ENCODE peak calls at places on chromosomes 12 and 14, in seven cellular contexts. J is stomach, H is suprapubic skin, U is sigmoid colon, Y is ovary, S is HepG2, E is body of pancreas. M is an unnamed sample. For H3K4me1, the result is how much of the 10 kb centered on the place peaks cover.

GRCh38 chr14:73237219-73237785 is at the start of gene PAPLN:
- DNase-seq in J (no peak), H (no peak), U (peak), Y (peak), S (no peak), E (peak), M (no peak)

GRCh38 chr12:94725375-94726168 is 75.2 kb upstream of the TMCC3 start:
- DNase-seq in J (peak), H (no peak), U (no peak), Y (no peak), S (peak), E (peak), M (no peak)

GRCh38 chr12:90229771-90230170 is 521.1 kb upstream of the ATP2B1 start:
- DNase-seq in J (no peak), H (no peak), U (no peak), Y (no peak), S (no peak), E (no peak), M (no peak)

GRCh38 chr12:104719700-104720345 is 238.3 kb downstream of the SLC41A2 start:
- DNase-seq in J (no peak), H (no peak), U (no peak), Y (no peak), S (no peak), E (peak), M (no peak)

GRCh38 chr12:63820427-63820826 is 24.1 kb upstream of the SRGAP1 start:
- DNase-seq in J (no peak), H (no peak), U (no peak), Y (no peak), S (no peak), E (no peak), M (no peak)

GRCh38 chr12:1761857-1762256 is 58.5 kb upstream of the LRTM2 start:
- DNase-seq in J (no peak), H (no peak), U (no peak), Y (no peak), S (no peak), E (no peak), M (no peak)

GRCh38 chr12:110270125-110270962 is 10.7 kb upstream of the ATP2A2 start:
- DNase-seq in J (peak), H (no peak), U (peak), Y (peak), S (peak), E (peak), M (peak)

GRCh38 chr14:94971750-94972149 is 185.6 kb downstream of the DICER1 start:
- DNase-seq in J (peak), H (no peak), U (peak), Y (peak), S (no peak), E (peak), M (peak)

GRCh38 chr14:88346048-88346639 is 23.1 kb upstream of the KCNK10 start:
- DNase-seq in J (no peak), H (no peak), U (no peak), Y (no peak), S (peak), E (no peak), M (no peak)

GRCh38 chr12:123559468-123559867 is 24.9 kb upstream of the TMED2 start:
- DNase-seq in J (no peak), H (no peak), U (no peak), Y (no peak), S (no peak), E (no peak), M (no peak)

GRCh38 chr12:110745632-110746284 is 3.1 kb upstream of the PPP1CC start:
- DNase-seq in J (no peak), H (no peak), U (no peak), Y (no peak), S (no peak), E (no peak), M (no peak)

GRCh38 chr14:74799765-74800164 is 36.6 kb downstream of the YLPM1 start:
- DNase-seq in J (no peak), H (no peak), U (no peak), Y (no peak), S (no peak), E (no peak), M (no peak)

GRCh38 chr14:74801396-74801795 is 38.3 kb downstream of the YLPM1 start:
- DNase-seq in J (no peak), H (no peak), U (no peak), Y (no peak), S (no peak), E (no peak), M (no peak)

GRCh38 chr14:74794947-74795346 is 31.8 kb downstream of the YLPM1 start:
- DNase-seq in J (no peak), H (no peak), U (no peak), Y (no peak), S (no peak), E (no peak), M (no peak)

GRCh38 chr14:74804219-74804825 is 41.2 kb downstream of the YLPM1 start:
- DNase-seq in J (no peak), H (no peak), U (no peak), Y (peak), S (peak), E (no peak), M (no peak)

DNA sequence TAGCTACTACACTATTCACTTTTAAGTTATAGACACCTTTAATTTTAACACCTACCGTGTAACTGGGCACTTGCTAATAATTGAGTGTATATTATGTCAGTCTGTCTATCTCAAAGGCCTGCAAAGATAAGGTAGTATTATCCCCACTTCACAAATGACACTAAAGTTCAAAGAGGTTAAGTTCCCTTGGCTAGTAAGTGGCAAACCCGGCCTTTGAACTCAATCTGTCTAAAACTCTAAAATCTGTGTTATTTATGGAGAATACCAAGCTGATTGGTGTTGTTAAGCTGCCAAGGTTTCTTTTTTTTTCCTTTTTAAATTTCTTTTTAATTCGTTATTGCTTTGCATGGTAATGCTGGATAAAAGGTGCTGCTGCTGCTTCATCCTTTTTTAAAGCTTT is 37.7 kb downstream of the YLPM1 start:
- DNase-seq in J (no peak), H (no peak), U (no peak), Y (no peak), S (no peak), E (no peak), M (no peak)
- TF ChIP-seq POLR2A in J (no peak), H (no peak), U (no peak), Y (no peak), S (no peak), E (no peak), M (no peak)

GRCh38 chr12:100758083-100758482 is 36.5 kb upstream of the ANO4 start:
- DNase-seq in J (no peak), H (no peak), U (no peak), Y (no peak), S (no peak), E (no peak), M (no peak)
- H3K4me1 ChIP-seq in J (under half), H (under half), U (under half), Y (under half), S (under half), E (under half), M (under half)

GRCh38 chr12:132137483-132138125 is 6.5 kb downstream of the DDX51 start:
- DNase-seq in J (no peak), H (no peak), U (no peak), Y (no peak), S (no peak), E (no peak), M (no peak)
- TF ChIP-seq POLR2A in J (no peak), H (no peak), U (no peak), Y (no peak), S (no peak), E (no peak), M (no peak)

GRCh38 chr12:47883663-47884195 is 21.1 kb downstream of the VDR start:
- DNase-seq in J (no peak), H (no peak), U (no peak), Y (no peak), S (no peak), E (no peak), M (no peak)

GRCh38 chr12:47885566-47885965 is 19.2 kb downstream of the VDR start:
- DNase-seq in J (no peak), H (no peak), U (no peak), Y (no peak), S (no peak), E (no peak), M (no peak)

GRCh38 chr12:47884501-47884900 is 20.3 kb downstream of the VDR start:
- DNase-seq in J (no peak), H (no peak), U (no peak), Y (no peak), S (no peak), E (no peak), M (no peak)

GRCh38 chr12:47886471-47887240 is 18.1 kb downstream of the VDR start:
- DNase-seq in J (no peak), H (no peak), U (no peak), Y (no peak), S (no peak), E (no peak), M (no peak)

DNA sequence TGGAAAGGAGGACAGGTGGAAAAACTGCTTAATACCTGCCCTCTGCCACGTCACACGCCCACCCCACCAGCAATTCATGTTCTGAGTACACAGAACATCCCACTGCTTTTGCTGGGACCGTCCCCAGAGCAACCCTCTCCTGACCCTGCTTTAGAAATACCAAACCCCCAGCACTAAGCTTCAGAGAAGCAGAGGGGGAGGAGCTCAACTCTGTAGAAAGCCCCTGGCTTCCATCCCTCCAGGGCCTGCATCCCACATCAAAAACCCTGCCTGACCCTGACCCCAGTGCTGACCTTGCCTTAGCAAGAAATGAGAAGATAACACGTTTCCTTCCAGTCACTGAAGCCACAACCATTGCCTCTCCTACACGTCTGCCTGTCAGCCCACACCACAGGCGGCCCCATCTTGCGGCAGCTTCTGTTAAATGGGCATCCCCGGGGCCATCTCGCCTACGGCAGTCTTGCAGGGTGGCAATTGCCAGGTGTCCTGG is 19.7 kb downstream of the VDR start:
- DNase-seq in J (no peak), H (no peak), U (no peak), Y (no peak), S (no peak), E (no peak), M (no peak)
- H3K4me1 ChIP-seq in J (under half), H (half or more), U (under half), Y (under half), S (under half), E (under half), M (under half)

GRCh38 chr12:62604373-62604772 is 137.7 kb downstream of the MON2 start:
- DNase-seq in J (no peak), H (no peak), U (no peak), Y (no peak), S (no peak), E (no peak), M (no peak)

GRCh38 chr12:62604856-62605255 is 138.2 kb downstream of the MON2 start:
- DNase-seq in J (no peak), H (no peak), U (no peak), Y (no peak), S (no peak), E (no peak), M (no peak)

GRCh38 chr12:62605972-62606371 is 139.3 kb downstream of the MON2 start:
- DNase-seq in J (no peak), H (no peak), U (no peak), Y (no peak), S (no peak), E (no peak), M (no peak)

GRCh38 chr12:62603811-62604098 is 137.1 kb downstream of the MON2 start:
- DNase-seq in J (no peak), H (no peak), U (no peak), Y (no peak), S (no peak), E (no peak), M (no peak)

GRCh38 chr12:62606654-62607053 is 140.0 kb downstream of the MON2 start:
- DNase-seq in J (no peak), H (no peak), U (no peak), Y (no peak), S (no peak), E (no peak), M (no peak)
- TF ChIP-seq POLR2A in J (no peak), H (no peak), U (no peak), Y (no peak), S (no peak), E (no peak), M (no peak)

M was measured in gastrocnemius medialis.